ENCODE peak calls at places on chromosomes 6 and 20, in six cellular contexts. Q, Y, P, T, A and W are unnamed samples.

GRCh38 chr6:63636516-63636968 is 940 bp downstream of the PHF3 start:
- ATAC-seq in Q (peak), Y (peak), P (peak), T (peak), A (peak), W (no peak)

GRCh38 chr20:45469336-45470261 is at the start of gene WFDC2:
- ATAC-seq in Q (peak), Y (peak), P (peak), T (peak), A (no peak), W (peak)

GRCh38 chr20:26208296-26209091 is 511.8 kb upstream of the ZNF337 start:
- ATAC-seq in Q (peak), Y (peak), P (no peak), T (peak), A (no peak), W (no peak)

GRCh38 chr6:33702345-33702977 is 9.0 kb downstream of the UQCC2 start:
- ATAC-seq in Q (peak), Y (no peak), P (peak), T (peak), A (peak), W (peak)

GRCh38 chr6:16352821-16353438 is 114.5 kb downstream of the GMPR start:
- ATAC-seq in Q (no peak), Y (no peak), P (no peak), T (no peak), A (no peak), W (no peak)

GRCh38 chr6:5472583-5472982 is 211.3 kb downstream of the FARS2 start:
- ATAC-seq in Q (no peak), Y (no peak), P (no peak), T (no peak), A (no peak), W (no peak)

GRCh38 chr6:138979365-138979764 is 8.7 kb downstream of the REPS1 start:
- ATAC-seq in Q (no peak), Y (no peak), P (no peak), T (no peak), A (no peak), W (no peak)

GRCh38 chr20:49039854-49040253 is 6.3 kb upstream of the CSE1L start:
- ATAC-seq in Q (no peak), Y (no peak), P (no peak), T (no peak), A (no peak), W (no peak)

GRCh38 chr20:47360207-47360488 is 3.6 kb upstream of the ZMYND8 start:
- ATAC-seq in Q (no peak), Y (peak), P (peak), T (no peak), A (peak), W (peak)

GRCh38 chr20:17701826-17702225 is 2.1 kb downstream of the BANF2 start:
- ATAC-seq in Q (no peak), Y (no peak), P (no peak), T (no peak), A (no peak), W (no peak)

GRCh38 chr6:51398064-51398740 is 579.5 kb downstream of the TFAP2B start:
- ATAC-seq in Q (no peak), Y (no peak), P (no peak), T (no peak), A (no peak), W (no peak)

GRCh38 chr6:42864602-42865001 is 14.8 kb upstream of the RPL7L1 start:
- ATAC-seq in Q (no peak), Y (peak), P (no peak), T (no peak), A (no peak), W (no peak)

GRCh38 chr6:93419304-93420162 is at the start of gene EPHA7:
- ATAC-seq in Q (peak), Y (peak), P (peak), T (peak), A (peak), W (peak)

GRCh38 chr6:6612308-6612707 is 23.8 kb downstream of the LY86 start:
- ATAC-seq in Q (no peak), Y (no peak), P (no peak), T (no peak), A (no peak), W (no peak)

GRCh38 chr20:35316086-35316485 is 23.9 kb upstream of the FAM83C start:
- ATAC-seq in Q (no peak), Y (no peak), P (no peak), T (no peak), A (no peak), W (no peak)

GRCh38 chr6:31210842-31211241 is 40.4 kb upstream of the POU5F1 start:
- ATAC-seq in Q (no peak), Y (no peak), P (no peak), T (no peak), A (no peak), W (no peak)

GRCh38 chr6:7996538-7997225 is 67.5 kb downstream of the BLOC1S5 start:
- ATAC-seq in Q (peak), Y (peak), P (no peak), T (no peak), A (peak), W (peak)

GRCh38 chr6:114061116-114061515 is 90.2 kb upstream of the HDAC2 start:
- ATAC-seq in Q (no peak), Y (no peak), P (no peak), T (no peak), A (no peak), W (no peak)

GRCh38 chr6:158737082-158737709 is 82.0 kb downstream of the EZR start:
- ATAC-seq in Q (peak), Y (no peak), P (no peak), T (no peak), A (no peak), W (no peak)

GRCh38 chr6:166456360-166457156 is 73.8 kb upstream of the MPC1 start:
- ATAC-seq in Q (no peak), Y (peak), P (peak), T (no peak), A (peak), W (no peak)

GRCh38 chr6:90131614-90132423 is 164.8 kb downstream of the BACH2 start:
- ATAC-seq in Q (peak), Y (peak), P (no peak), T (peak), A (peak), W (no peak)

GRCh38 chr6:45310118-45310788 is 17.9 kb upstream of the RUNX2 start:
- ATAC-seq in Q (no peak), Y (no peak), P (no peak), T (peak), A (no peak), W (no peak)

GRCh38 chr6:11428895-11429294 is 108.7 kb upstream of the TMEM170B start:
- ATAC-seq in Q (no peak), Y (no peak), P (no peak), T (no peak), A (peak), W (peak)

GRCh38 chr6:3022765-3023662 is 23.3 kb downstream of the NQO2 start:
- ATAC-seq in Q (no peak), Y (peak), P (peak), T (peak), A (peak), W (peak)

GRCh38 chr20:47605673-47606413 is 104.2 kb downstream of the NCOA3 start:
- ATAC-seq in Q (no peak), Y (no peak), P (no peak), T (no peak), A (no peak), W (no peak)

GRCh38 chr20:20267685-20268429 is 100.0 kb upstream of the INSM1 start:
- ATAC-seq in Q (peak), Y (no peak), P (no peak), T (no peak), A (no peak), W (no peak)

GRCh38 chr6:103983000-103983399 is 876.7 kb downstream of the HACE1 start:
- ATAC-seq in Q (no peak), Y (no peak), P (no peak), T (no peak), A (no peak), W (no peak)

GRCh38 chr6:163711615-163712568 is 297.4 kb downstream of the QKI start:
- ATAC-seq in Q (peak), Y (peak), P (peak), T (peak), A (peak), W (peak)

GRCh38 chr6:123677897-123678296 is 41.1 kb upstream of the TRDN start:
- ATAC-seq in Q (no peak), Y (no peak), P (no peak), T (no peak), A (peak), W (no peak)

GRCh38 chr6:36577298-36577697 is 16.9 kb upstream of the SRSF3 start:
- ATAC-seq in Q (no peak), Y (no peak), P (peak), T (no peak), A (no peak), W (peak)

GRCh38 chr6:33306356-33306755 is 7.5 kb downstream of the TAPBP start:
- ATAC-seq in Q (no peak), Y (no peak), P (no peak), T (no peak), A (no peak), W (no peak)